ENCODE peak calls at places on chromosomes 11 and 22, in six cellular contexts. U, K, R, A, N and L are unnamed samples.

GRCh38 chr11:75345455-75346224 is 5.8 kb downstream of the ARRB1 start:
- DNase-seq in A (no peak), N (no peak), K (no peak), R (no peak), U (no peak), L (no peak)

GRCh38 chr11:70423523-70424505 is 25.5 kb downstream of the CTTN start:
- DNase-seq in R (peak; percentile 67), A (no peak), N (peak; percentile 23), K (peak; percentile 90), U (peak; percentile 91), L (peak; percentile 86)

GRCh38 chr11:45089845-45090499 is 56.5 kb upstream of the PRDM11 start:
- DNase-seq in R (peak; percentile 40), U (peak; percentile 37), N (peak; percentile 63), K (peak; percentile 51), A (no peak), L (peak; percentile 72)

GRCh38 chr11:17581036-17581731 is 34.1 kb downstream of the OTOG start:
- DNase-seq in A (peak; percentile 27), N (no peak), U (no peak), K (no peak), R (no peak), L (no peak)

GRCh38 chr11:76699461-76700091 is 29.0 kb upstream of the LRRC32 start:
- DNase-seq in N (no peak), A (no peak), K (peak; percentile 16), U (peak; percentile 48), R (no peak), L (peak; percentile 23)

GRCh38 chr11:115930886-115931537 is 426.8 kb upstream of the CADM1 start:
- DNase-seq in N (no peak), R (no peak), K (no peak), A (no peak), U (no peak), L (no peak)

GRCh38 chr22:29093501-29093921 is 20.7 kb downstream of the KREMEN1 start:
- DNase-seq in A (no peak), R (no peak), K (peak; percentile 67), N (no peak), U (peak; percentile 70), L (peak; percentile 37)

GRCh38 chr11:113373981-113374560 is 13.5 kb upstream of the ANKK1 start:
- DNase-seq in R (no peak), U (no peak), A (no peak), N (no peak), K (no peak), L (no peak)

GRCh38 chr11:26827567-26828037 is 105.7 kb upstream of the SLC5A12 start:
- DNase-seq in R (peak; percentile 7), N (no peak), U (peak; percentile 30), A (no peak), K (peak; percentile 41), L (peak; percentile 82)

GRCh38 chr22:28146401-28147304 is 227.6 kb upstream of the PITPNB start:
- DNase-seq in A (no peak), U (no peak), K (peak; percentile 52), N (no peak), R (no peak), L (peak; percentile 64)

GRCh38 chr22:23065069-23065451 is 5.3 kb upstream of the GNAZ start:
- DNase-seq in K (no peak), A (no peak), R (no peak), N (no peak), U (no peak), L (no peak)

GRCh38 chr11:12321217-12321937 is 56.0 kb upstream of the PARVA start:
- DNase-seq in N (no peak), U (peak; percentile 52), A (no peak), R (no peak), K (no peak), L (no peak)

GRCh38 chr11:72736452-72737069 is 15.6 kb downstream of the ARAP1 start:
- DNase-seq in U (peak; percentile 77), A (no peak), K (peak; percentile 19), N (no peak), R (peak; percentile 77), L (peak; percentile 31)

GRCh38 chr11:82731691-82732277 is 1.9 kb downstream of the FAM181B start:
- DNase-seq in U (no peak), R (no peak), A (no peak), N (peak; percentile 30), K (no peak), L (no peak)

GRCh38 chr11:11476971-11477645 is 124.1 kb upstream of the CSNK2A3 start:
- DNase-seq in U (no peak), A (no peak), N (no peak), R (peak; percentile 55), K (no peak), L (no peak)

GRCh38 chr11:62806611-62807121 is 1.4 kb upstream of the NXF1 start:
- DNase-seq in R (peak; percentile 55), A (no peak), U (peak; percentile 48), N (no peak), K (peak; percentile 14), L (peak; percentile 37)

GRCh38 chr22:49367016-49367697 is 460.5 kb downstream of the BRD1 start:
- DNase-seq in K (no peak), A (no peak), N (peak; percentile 42), R (no peak), U (no peak), L (no peak)

DNA sequence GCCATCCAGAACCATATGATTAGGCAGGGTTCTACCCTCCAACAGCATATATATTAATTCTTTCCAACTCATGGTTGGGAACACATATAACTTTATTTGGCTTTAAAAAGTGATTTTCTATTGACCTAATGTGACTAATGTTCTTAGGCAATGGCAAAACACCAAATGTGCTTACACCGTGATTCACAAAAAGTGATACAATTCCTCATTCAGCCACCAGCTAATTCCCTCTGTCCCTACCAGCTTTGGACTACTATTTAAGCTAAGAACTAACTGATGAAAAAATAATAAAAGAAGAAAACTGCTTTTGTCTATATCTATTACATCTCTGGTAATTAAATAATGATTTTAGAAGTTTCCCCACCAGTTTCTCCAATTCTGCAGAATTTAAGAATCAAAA is 4.7 kb downstream of the CTSC start:
- DNase-seq in U (no peak), K (no peak), R (peak; percentile 45), N (no peak), A (no peak), L (no peak)
- H4K20me1 ChIP-seq in U (peaks cover 31% of the 10 kb centered on the region), K (peaks cover 3% of the 10 kb centered on the region), R (no peaks in the 10 kb centered on the region), N (no peaks in the 10 kb centered on the region), A (peaks cover 11% of the 10 kb centered on the region), L (no peaks in the 10 kb centered on the region)

DNA sequence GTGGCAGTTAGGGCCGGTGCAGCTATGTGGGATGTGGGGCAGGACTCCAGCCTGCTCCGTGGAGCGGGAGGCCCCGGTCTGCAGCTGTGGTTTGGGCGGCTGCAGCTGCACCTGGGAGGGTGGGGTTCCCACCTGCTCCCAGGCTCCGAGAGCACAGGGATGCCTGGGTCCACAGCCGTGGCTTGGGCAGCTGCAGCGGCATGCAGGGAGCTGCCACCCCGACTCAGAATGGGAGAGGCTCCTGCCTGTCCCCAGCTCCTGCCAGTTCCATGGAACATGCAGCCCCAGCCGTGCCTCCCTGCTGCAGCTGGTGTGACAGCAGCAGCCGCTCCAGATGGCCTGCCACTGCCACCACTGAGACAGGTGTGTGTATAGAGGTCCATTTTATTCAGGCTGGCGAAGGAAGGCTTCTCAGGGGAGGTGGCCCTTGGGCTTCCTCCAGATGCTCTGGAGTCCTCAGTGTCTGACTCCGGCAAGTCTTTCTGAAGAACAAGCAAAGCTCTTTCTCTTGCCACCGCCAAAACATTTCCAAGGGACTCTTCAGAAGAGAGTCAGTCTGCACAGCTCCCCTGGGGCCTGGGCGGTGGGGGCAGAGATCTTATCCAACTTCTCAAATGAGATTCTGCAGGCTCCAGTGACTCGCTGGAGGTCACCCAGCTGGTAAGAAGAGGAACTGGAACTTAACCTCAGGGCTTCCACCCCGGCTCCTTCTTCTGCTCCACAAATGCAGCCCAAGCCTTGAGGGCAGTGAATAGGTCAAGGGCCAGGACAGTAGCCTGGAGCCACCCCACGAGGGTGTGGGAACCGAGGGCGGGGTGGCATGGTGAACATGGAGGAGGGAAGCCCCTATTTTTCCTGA is 21.6 kb upstream of the UPK3A start:
- DNase-seq in N (no peak), R (no peak), K (no peak), U (no peak), A (no peak), L (no peak)
- H3K9ac ChIP-seq in N (no peak overlapping the region), R (no peak overlapping the region), K (no peak overlapping the region), U (no peak overlapping the region), A (no peak overlapping the region), L (no peak overlapping the region)

GRCh38 chr22:42261266-42261665 is 9.2 kb downstream of the TCF20 start:
- DNase-seq in K (no peak), U (peak; percentile 72), N (no peak), A (no peak), R (no peak), L (peak; percentile 83)

GRCh38 chr22:42258126-42258525 is 12.3 kb downstream of the TCF20 start:
- DNase-seq in R (no peak), U (no peak), K (no peak), N (no peak), A (no peak), L (peak; percentile 8)

GRCh38 chr22:42265321-42265720 is 5.1 kb downstream of the TCF20 start:
- DNase-seq in K (no peak), R (no peak), N (no peak), A (no peak), U (no peak), L (no peak)

GRCh38 chr22:42263944-42264343 is 6.5 kb downstream of the TCF20 start:
- DNase-seq in N (no peak), A (no peak), R (no peak), K (no peak), U (no peak), L (no peak)

GRCh38 chr22:42262964-42263363 is 7.5 kb downstream of the TCF20 start:
- DNase-seq in A (no peak), U (no peak), K (no peak), N (no peak), R (no peak), L (no peak)
- H4K20me1 ChIP-seq in A (peaks cover 65% of the 10 kb centered on the region), U (peaks cover 86% of the 10 kb centered on the region), K (peaks cover 98% of the 10 kb centered on the region), N (peaks cover 100% of the 10 kb centered on the region), R (peaks cover 5% of the 10 kb centered on the region), L (peaks cover 3% of the 10 kb centered on the region)

GRCh38 chr11:111870113-111870512 is 1.3 kb downstream of the ALG9 start:
- DNase-seq in K (no peak), A (no peak), N (no peak), U (no peak), R (peak; percentile 36), L (no peak)
- H3K9ac ChIP-seq in K (no peak overlapping the region), A (no peak overlapping the region), N (no peak overlapping the region), U (no peak overlapping the region), R (no peak overlapping the region), L (no peak overlapping the region)